ENCODE peak calls at places on chromosomes 1 and 21, in six cellular contexts. U, W, N, K, Z and I are unnamed samples.

GRCh38 chr1:3805038-3805437 is 8.7 kb upstream of the LRRC47 start:
- DNase-seq in Z (no peak), W (no peak), K (no peak), U (no peak), N (no peak), I (no peak)

GRCh38 chr1:231040800-231041704 is 998 bp upstream of the FAM89A start:
- DNase-seq in K (no peak), Z (no peak), N (no peak), U (no peak), W (peak), I (no peak)

GRCh38 chr1:101820080-101820479 is 176.6 kb downstream of the OLFM3 start:
- DNase-seq in K (peak), Z (no peak), U (peak), N (no peak), W (peak), I (no peak)

GRCh38 chr1:160905617-160905989 is 20.6 kb upstream of the ITLN1 start:
- DNase-seq in U (no peak), N (no peak), W (no peak), K (no peak), Z (no peak), I (no peak)

GRCh38 chr21:45818276-45818903 is 163.2 kb upstream of the COL6A1 start:
- DNase-seq in K (peak), N (no peak), U (peak), Z (no peak), W (peak), I (no peak)

GRCh38 chr1:206116191-206116872 is 856 bp downstream of the AVPR1B start:
- DNase-seq in N (no peak), U (no peak), K (no peak), W (no peak), Z (no peak), I (no peak)

GRCh38 chr1:205922314-205922713 is 20.9 kb downstream of the SLC26A9 start:
- DNase-seq in K (no peak), W (no peak), N (no peak), U (no peak), Z (no peak), I (no peak)

GRCh38 chr1:146032613-146033219 is 11.2 kb upstream of the HJV start:
- DNase-seq in W (peak), U (peak), Z (no peak), K (peak), N (no peak), I (no peak)

GRCh38 chr1:66296901-66297300 is 237.1 kb upstream of the SGIP1 start:
- DNase-seq in K (no peak), U (no peak), W (no peak), N (no peak), Z (no peak), I (no peak)

GRCh38 chr1:22745675-22746585 is 35.3 kb downstream of the EPHB2 start:
- DNase-seq in K (peak), N (no peak), Z (no peak), W (peak), U (peak), I (no peak)

GRCh38 chr1:214106375-214106774 is 118.6 kb downstream of the PROX1 start:
- DNase-seq in U (no peak), K (no peak), Z (no peak), N (no peak), W (no peak), I (no peak)

GRCh38 chr1:58883037-58883887 is 99.4 kb upstream of the JUN start:
- DNase-seq in U (peak), W (peak), Z (peak), K (peak), N (peak), I (peak)

GRCh38 chr1:77557053-77557452 is 125.4 kb downstream of the ZZZ3 start:
- DNase-seq in N (no peak), Z (no peak), W (no peak), K (peak), U (no peak), I (no peak)

GRCh38 chr1:22922640-22923039 is 50.0 kb downstream of the LACTBL1 start:
- DNase-seq in Z (no peak), U (peak), W (peak), N (no peak), K (peak), I (no peak)

GRCh38 chr1:15932612-15933011 is 43.3 kb downstream of the ZBTB17 start:
- DNase-seq in U (no peak), N (no peak), K (no peak), W (no peak), Z (no peak), I (no peak)

GRCh38 chr1:20248954-20249612 is 41.6 kb upstream of the VWA5B1 start:
- DNase-seq in W (no peak), N (no peak), K (no peak), U (no peak), Z (no peak), I (no peak)

GRCh38 chr1:30879940-30880339 is 28.6 kb downstream of the SDC3 start:
- DNase-seq in K (no peak), N (no peak), U (peak), Z (no peak), W (no peak), I (no peak)

GRCh38 chr1:97145321-97145956 is 423.9 kb downstream of the PTBP2 start:
- DNase-seq in K (peak), W (peak), N (no peak), Z (no peak), U (peak), I (no peak)

GRCh38 chr1:169844941-169845608 is 48.6 kb downstream of the SCYL3 start:
- DNase-seq in U (no peak), K (peak), Z (no peak), W (peak), N (no peak), I (no peak)

GRCh38 chr1:159990005-159990404 is 36.0 kb upstream of the SLAMF9 start:
- DNase-seq in N (no peak), U (no peak), Z (no peak), K (no peak), W (no peak), I (no peak)

GRCh38 chr1:60960846-60961542 is 121.4 kb upstream of the NFIA start:
- DNase-seq in K (peak), Z (no peak), N (no peak), W (peak), U (no peak), I (no peak)

GRCh38 chr1:8343044-8343443 is 25.1 kb downstream of the SLC45A1 start:
- DNase-seq in N (no peak), K (no peak), W (no peak), Z (no peak), U (no peak), I (no peak)

GRCh38 chr1:170716835-170717429 is 53.0 kb downstream of the PRRX1 start:
- DNase-seq in N (no peak), W (peak), K (no peak), U (no peak), Z (no peak), I (no peak)

GRCh38 chr1:203794764-203795381 is 550 bp upstream of the ZBED6 start:
- DNase-seq in K (no peak), U (no peak), W (no peak), N (no peak), Z (no peak), I (no peak)

GRCh38 chr21:26972131-26972707 is 5.3 kb upstream of the ADAMTS5 start:
- DNase-seq in N (no peak), Z (no peak), U (no peak), K (no peak), W (no peak), I (no peak)

GRCh38 chr1:159889202-159889601 is 10.8 kb downstream of the CFAP45 start:
- DNase-seq in N (no peak), W (no peak), Z (no peak), K (no peak), U (no peak), I (no peak)

GRCh38 chr1:160954158-160955104 is at the start of gene ITLN2:
- DNase-seq in Z (no peak), U (peak), W (peak), K (peak), N (no peak), I (no peak)

GRCh38 chr1:180353930-180354329 is 123.9 kb downstream of the LHX4 start:
- DNase-seq in W (no peak), N (no peak), K (no peak), Z (no peak), U (no peak), I (no peak)

GRCh38 chr1:169487153-169487552 is 1.4 kb upstream of the SLC19A2 start:
- DNase-seq in W (peak), N (no peak), K (peak), U (no peak), Z (no peak), I (no peak)

GRCh38 chr21:44024895-44025353 is 12.8 kb downstream of the TRAPPC10 start:
- DNase-seq in U (peak), Z (peak), W (peak), N (peak), K (peak), I (no peak)

GRCh38 chr1:243944429-243945160 is 94.6 kb upstream of the AKT3 start:
- DNase-seq in N (no peak), K (peak), U (peak), Z (no peak), W (peak), I (no peak)

GRCh38 chr1:243943671-243944428 is 93.8 kb upstream of the AKT3 start:
- DNase-seq in Z (no peak), W (no peak), N (no peak), K (no peak), U (no peak), I (no peak)

GRCh38 chr1:243945727-243946126 is 95.7 kb upstream of the AKT3 start:
- DNase-seq in W (no peak), Z (no peak), K (no peak), N (no peak), U (no peak), I (no peak)

GRCh38 chr1:243946253-243946652 is 96.2 kb upstream of the AKT3 start:
- DNase-seq in W (no peak), U (no peak), K (no peak), N (no peak), Z (no peak), I (no peak)

DNA sequence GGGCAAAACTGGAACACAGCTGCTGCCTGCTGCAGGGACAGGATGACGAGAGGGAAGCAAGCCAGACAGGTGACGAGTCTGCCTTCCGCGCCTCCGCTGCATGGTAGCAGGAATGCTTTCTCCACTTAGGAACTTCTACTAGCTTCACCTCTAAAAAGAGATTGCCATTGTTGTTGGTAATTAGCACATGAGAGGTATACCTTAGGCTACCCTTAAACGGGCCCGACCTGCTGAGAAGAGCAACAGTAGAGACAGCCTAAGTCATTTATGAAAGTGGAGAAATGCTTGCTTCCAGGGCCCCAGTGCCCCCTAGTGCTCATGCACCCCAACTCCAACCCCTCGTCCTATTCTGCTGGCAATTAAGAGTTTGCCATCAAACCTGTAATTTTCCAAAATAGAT is 96.9 kb upstream of the AKT3 start:
- DNase-seq in K (no peak), Z (no peak), N (no peak), U (peak), W (no peak), I (no peak)
- TF ChIP-seq CTCF in K (peak), Z (no peak), N (peak), U (peak), W (peak), I (peak)

GRCh38 chr1:18109756-18110597 is 2.4 kb downstream of the IGSF21 start:
- DNase-seq in Z (peak), N (peak), W (no peak), K (peak), U (no peak), I (peak)
- TF ChIP-seq CTCF in Z (no peak), N (no peak), W (no peak), K (no peak), U (no peak), I (no peak)

GRCh38 chr1:201874672-201875071 is 14.0 kb upstream of the SHISA4 start:
- DNase-seq in U (no peak), Z (no peak), K (no peak), W (no peak), N (no peak), I (no peak)

GRCh38 chr1:201876148-201876547 is 12.6 kb upstream of the SHISA4 start:
- DNase-seq in W (peak), K (no peak), N (no peak), Z (no peak), U (no peak), I (no peak)

GRCh38 chr1:201881617-201882016 is 7.1 kb upstream of the SHISA4 start:
- DNase-seq in Z (no peak), N (no peak), W (no peak), U (no peak), K (no peak), I (no peak)

GRCh38 chr1:201880928-201881571 is 7.6 kb upstream of the SHISA4 start:
- DNase-seq in W (no peak), K (no peak), U (no peak), N (no peak), Z (no peak), I (no peak)

GRCh38 chr1:201877877-201878339 is 10.8 kb upstream of the SHISA4 start:
- DNase-seq in Z (no peak), W (peak), U (peak), K (peak), N (no peak), I (peak)
- TF ChIP-seq CTCF in Z (no peak), W (peak), U (peak), K (peak), N (peak), I (peak)

GRCh38 chr1:9942399-9942938 is 722 bp downstream of the LZIC start:
- DNase-seq in W (peak), N (no peak), U (peak), K (peak), Z (no peak), I (no peak)
- TF ChIP-seq CTCF in W (peak), N (peak), U (peak), K (peak), Z (no peak), I (no peak)

DNA sequence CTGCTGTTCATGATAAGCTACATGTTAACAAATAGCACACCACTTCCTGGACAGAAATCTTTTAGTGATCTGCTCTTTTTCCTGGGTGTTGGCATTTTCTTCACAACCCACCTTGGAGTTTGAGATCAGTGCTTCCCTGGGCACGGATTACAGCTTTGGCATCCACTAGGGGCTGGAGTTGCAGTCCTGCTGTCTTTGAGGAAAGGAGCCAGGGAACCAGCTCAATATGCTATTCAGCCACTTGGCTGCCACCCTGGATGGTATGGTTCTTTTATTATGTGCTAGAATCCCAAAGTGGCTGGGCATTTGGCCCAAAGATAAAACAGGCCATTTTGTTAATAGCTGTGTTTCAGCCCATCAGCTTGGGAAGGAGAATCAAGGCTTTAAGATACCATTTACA is 55.7 kb upstream of the ADAR start:
- DNase-seq in W (no peak), U (no peak), Z (no peak), K (no peak), N (no peak), I (no peak)
- TF ChIP-seq CTCF in W (no peak), U (no peak), Z (no peak), K (no peak), N (no peak), I (no peak)

GRCh38 chr1:197181982-197182381 is 35.5 kb upstream of the ASPM start:
- DNase-seq in Z (no peak), K (no peak), W (no peak), N (no peak), U (no peak), I (no peak)

GRCh38 chr1:197174818-197175217 is 28.3 kb upstream of the ASPM start:
- DNase-seq in W (no peak), K (no peak), N (no peak), Z (no peak), U (no peak), I (no peak)

GRCh38 chr1:197180252-197180878 is 33.9 kb upstream of the ASPM start:
- DNase-seq in U (peak), N (no peak), Z (no peak), K (peak), W (peak), I (no peak)

GRCh38 chr1:197182716-197183115 is 36.2 kb upstream of the ASPM start:
- DNase-seq in K (no peak), U (no peak), W (no peak), N (no peak), Z (no peak), I (no peak)

GRCh38 chr1:197178998-197179397 is 32.5 kb upstream of the ASPM start:
- DNase-seq in U (no peak), Z (no peak), W (peak), K (peak), N (no peak), I (no peak)
- TF ChIP-seq CTCF in U (no peak), Z (no peak), W (peak), K (peak), N (no peak), I (no peak)

DNA sequence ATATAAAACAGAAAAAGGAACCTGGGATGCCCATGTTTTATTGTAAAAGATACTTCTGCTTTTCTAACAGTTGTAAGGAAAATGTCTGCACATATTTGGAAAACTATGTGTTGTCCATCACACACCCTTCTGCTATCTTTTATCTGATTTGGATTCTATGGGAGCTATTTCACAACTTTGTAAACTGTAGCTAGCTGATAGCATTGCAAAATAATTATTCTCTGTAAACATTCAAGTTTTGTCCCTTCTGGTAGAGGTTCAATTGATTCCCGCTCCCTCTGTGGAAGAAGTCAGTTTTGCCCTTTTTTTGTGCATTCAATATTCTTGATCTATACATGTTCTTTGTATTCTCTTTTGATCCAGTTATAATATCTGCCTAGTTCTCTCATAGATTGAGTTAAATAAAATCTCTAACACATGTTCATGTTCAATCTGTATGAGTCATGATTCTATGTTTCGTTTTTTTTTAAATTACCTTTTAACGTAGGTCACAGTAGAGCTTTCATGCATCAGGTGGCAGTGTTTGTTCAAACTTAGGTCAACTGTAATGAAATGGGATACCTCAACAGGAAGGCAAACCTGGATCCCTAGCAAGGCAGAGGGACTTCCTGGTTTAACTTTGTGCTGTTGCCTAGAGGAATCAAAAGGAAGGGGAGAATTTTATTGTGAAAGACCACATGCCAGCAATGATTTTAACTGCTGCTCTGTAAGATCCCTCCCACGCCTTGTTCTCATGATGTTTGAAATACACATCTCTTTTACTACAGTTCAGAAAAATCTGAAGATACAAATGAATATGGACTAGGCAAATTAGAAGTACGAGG is 26.0 kb upstream of the BCL9 start:
- DNase-seq in W (peak), U (peak), Z (no peak), K (peak), N (no peak), I (peak)
- TF ChIP-seq CTCF in W (no peak), U (peak), Z (no peak), K (no peak), N (no peak), I (no peak)

GRCh38 chr1:207186503-207186902 is 82.5 kb downstream of the C4BPA start:
- DNase-seq in W (peak), K (peak), U (peak), N (no peak), Z (no peak), I (no peak)

DNA sequence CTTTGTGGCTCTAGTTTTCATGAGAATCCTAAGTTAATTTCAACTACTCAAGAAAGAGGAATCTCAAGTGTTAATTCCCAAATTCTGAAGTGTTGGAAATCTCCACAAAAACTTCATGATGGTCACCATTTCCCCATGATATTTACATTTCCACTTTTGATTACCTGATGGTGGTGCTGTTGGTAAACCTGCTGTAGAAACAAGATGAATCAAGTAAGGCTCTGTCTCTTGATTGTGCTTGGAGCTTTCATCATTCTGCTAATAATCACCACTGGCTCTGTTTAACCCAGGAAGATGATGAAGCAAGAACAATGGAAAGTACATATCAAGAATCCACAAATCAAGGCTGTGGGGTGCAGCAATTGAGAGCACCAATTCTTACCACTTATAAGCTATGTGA is 77.8 kb downstream of the C4BPA start:
- DNase-seq in U (peak), W (peak), Z (no peak), K (no peak), N (no peak), I (no peak)
- TF ChIP-seq CTCF in U (peak), W (peak), Z (no peak), K (no peak), N (no peak), I (peak)